ENCODE peak calls at places on chromosome 10, in ten cellular contexts. O is tibial nerve, T is BJ, I is PC-9, X is kidney epithelial cell, A is psoas muscle, H is lower lobe of right lung, V is fibroblast of lung, R is cardiac muscle cell, G is astrocyte. K is an unnamed sample. For H3K36me3, the result is how much of the 10 kb centered on the place peaks cover.

GRCh38 chr10:71971311-71971731 is 7.1 kb downstream of the CHST3 start:
- DNase-seq in O (no peak), T (no peak), G (no peak), H (no peak), A (no peak), V (no peak), X (no peak), R (no peak), I (no peak), K (no peak)

GRCh38 chr10:96740579-96741281 is 20.4 kb upstream of the PIK3AP1 start:
- DNase-seq in X (no peak), R (no peak), I (no peak), G (no peak), V (no peak), O (peak), A (peak), H (peak), T (no peak), K (peak)

GRCh38 chr10:102643346-102644065 is 773 bp upstream of the TRIM8 start:
- DNase-seq in G (peak), I (peak), V (peak), T (no peak), A (peak), X (no peak), R (peak), O (no peak), H (peak), K (peak)

GRCh38 chr10:131204406-131205152 is 106.9 kb downstream of the TCERG1L start:
- DNase-seq in V (no peak), T (no peak), A (no peak), R (no peak), G (no peak), X (no peak), O (no peak), H (no peak), I (no peak), K (no peak)

GRCh38 chr10:16902606-16903005 is 85.4 kb upstream of the RSU1 start:
- DNase-seq in X (no peak), O (no peak), G (no peak), T (no peak), R (no peak), A (no peak), I (no peak), H (no peak), V (no peak), K (no peak)

GRCh38 chr10:63603709-63604445 is 82.7 kb downstream of the REEP3 start:
- DNase-seq in I (no peak), X (no peak), O (no peak), H (no peak), R (no peak), A (no peak), T (no peak), V (peak), G (peak), K (no peak)

GRCh38 chr10:103192089-103192450 is 1.0 kb downstream of the NT5C2 start:
- DNase-seq in O (no peak), X (no peak), I (no peak), H (no peak), A (no peak), V (peak), G (no peak), T (no peak), R (no peak), K (no peak)

GRCh38 chr10:32787690-32788284 is 170.2 kb downstream of the ITGB1 start:
- DNase-seq in X (no peak), V (no peak), O (no peak), T (no peak), R (no peak), H (no peak), I (no peak), A (no peak), G (no peak), K (no peak)

GRCh38 chr10:128035557-128035973 is 90.7 kb downstream of the MKI67 start:
- DNase-seq in T (no peak), R (peak), A (peak), O (no peak), H (peak), V (peak), I (no peak), X (no peak), G (no peak), K (no peak)

GRCh38 chr10:4108693-4109092 is 323.7 kb upstream of the KLF6 start:
- DNase-seq in H (no peak), X (no peak), R (no peak), G (no peak), V (no peak), O (no peak), I (no peak), A (no peak), T (no peak), K (no peak)

GRCh38 chr10:132296671-132297443 is 10.9 kb downstream of the STK32C start:
- DNase-seq in G (no peak), H (no peak), R (no peak), T (no peak), X (no peak), A (no peak), O (no peak), V (no peak), I (no peak), K (peak)

GRCh38 chr10:102645388-102645740 is 1.1 kb downstream of the TRIM8 start:
- DNase-seq in G (peak), X (no peak), R (peak), T (no peak), A (peak), V (peak), I (no peak), H (peak), O (peak), K (peak)

GRCh38 chr10:84149854-84150253 is 10.5 kb downstream of the GHITM start:
- DNase-seq in X (no peak), R (no peak), A (no peak), H (no peak), I (no peak), G (no peak), V (no peak), T (no peak), O (no peak), K (no peak)

GRCh38 chr10:132365102-132365501 is 31.9 kb upstream of the PWWP2B start:
- DNase-seq in V (no peak), O (no peak), A (no peak), R (no peak), X (no peak), I (no peak), G (no peak), H (no peak), T (no peak), K (peak)

GRCh38 chr10:58475322-58476277 is 37.1 kb upstream of the BICC1 start:
- DNase-seq in O (no peak), V (peak), X (no peak), A (no peak), T (peak), I (no peak), G (peak), H (no peak), R (no peak), K (no peak)

GRCh38 chr10:119461923-119462322 is 80.6 kb downstream of the RGS10 start:
- DNase-seq in A (no peak), R (no peak), O (no peak), H (no peak), T (no peak), I (peak), V (no peak), G (no peak), X (no peak), K (no peak)

GRCh38 chr10:22849077-22849810 is 78.6 kb upstream of the ARMC3 start:
- DNase-seq in I (no peak), X (no peak), G (peak), V (peak), H (peak), O (peak), A (peak), T (no peak), R (no peak), K (peak)
- H3K4me3 ChIP-seq in I (no peak), X (no peak), G (no peak), V (no peak), H (no peak), O (peak), A (peak), T (no peak), R (no peak), K (no peak)

GRCh38 chr10:87804939-87805569 is 13.0 kb downstream of the ATAD1 start:
- DNase-seq in R (no peak), G (no peak), O (no peak), H (no peak), V (no peak), T (no peak), X (no peak), A (no peak), I (no peak), K (no peak)
- H3K36me3 ChIP-seq in R (under half), G (under half), O (half or more), H (under half), V (under half), T (under half), X (under half), A (under half), I (under half), K (under half)

DNA sequence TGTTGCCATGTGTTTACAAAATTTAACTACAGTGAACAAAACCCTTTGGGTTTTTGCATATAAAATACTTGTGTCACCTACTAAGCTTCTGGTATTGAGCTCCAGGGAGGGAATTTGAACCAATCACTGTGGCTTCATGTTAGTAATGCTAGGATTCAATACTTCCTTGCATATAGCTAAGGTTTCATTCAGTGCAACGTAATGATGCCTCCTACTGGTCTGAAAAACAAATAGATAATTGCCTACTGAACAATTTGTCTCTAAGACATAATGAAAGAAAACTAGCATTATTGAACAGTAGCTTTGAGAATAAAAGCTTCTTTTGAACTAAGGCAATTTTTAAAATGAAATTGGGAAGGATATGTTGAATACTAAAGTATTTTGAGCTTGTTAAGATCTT is 244.4 kb downstream of the ZWINT start:
- DNase-seq in V (no peak), A (no peak), T (no peak), X (no peak), I (no peak), O (no peak), G (no peak), H (no peak), R (peak), K (no peak)
- TF ChIP-seq CTCF in V (no peak), A (no peak), T (no peak), X (peak), I (no peak), O (no peak), G (no peak), H (no peak), R (no peak), K (no peak)

DNA sequence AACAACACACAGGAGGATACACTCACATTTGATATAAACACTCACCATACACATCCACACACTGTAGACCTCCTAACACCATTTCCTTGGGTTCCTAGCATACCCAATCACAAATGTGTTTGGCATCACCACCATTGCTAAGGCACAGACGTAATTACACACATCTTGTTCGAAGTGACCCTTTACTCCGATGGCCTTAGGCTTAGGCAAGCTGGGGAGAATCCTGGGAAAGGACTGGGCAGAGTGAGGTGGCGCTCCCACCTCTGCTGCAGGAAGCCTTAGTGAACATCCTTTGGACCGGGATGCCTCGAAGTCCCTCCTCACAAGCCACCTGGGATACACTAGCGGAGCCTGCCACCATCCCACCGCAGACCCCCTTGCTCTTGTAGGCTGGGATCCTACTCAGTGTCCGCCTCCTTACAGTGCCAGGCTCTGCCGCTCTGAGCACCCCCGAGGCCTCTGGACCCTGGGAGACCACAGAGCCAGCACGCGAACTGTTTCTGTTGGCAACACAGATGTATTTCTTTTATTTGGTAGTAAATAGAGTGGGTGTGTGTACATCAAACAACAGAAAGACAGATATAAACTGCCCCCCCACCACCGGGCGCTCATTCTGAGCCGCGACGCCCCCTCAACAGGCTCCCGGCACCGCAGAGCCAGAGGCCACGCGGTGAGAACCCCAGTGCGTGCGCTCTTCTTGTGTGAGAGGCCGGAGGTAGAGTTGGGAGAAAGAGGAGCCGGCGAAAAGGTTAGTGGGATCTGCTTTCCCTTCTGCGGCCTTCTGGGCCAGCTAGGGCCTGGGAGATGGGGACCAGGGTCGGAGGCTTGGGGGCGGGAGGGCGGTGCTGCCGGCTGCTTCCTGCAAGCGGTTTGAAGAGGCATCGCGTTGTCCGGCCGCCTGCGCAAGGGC is 5.9 kb upstream of the HMX2 start:
- DNase-seq in T (no peak), H (no peak), R (no peak), V (no peak), X (no peak), I (no peak), A (no peak), G (no peak), O (no peak), K (peak)
- H3K4me3 ChIP-seq in T (no peak), H (no peak), R (no peak), V (no peak), X (no peak), I (no peak), A (no peak), G (no peak), O (no peak), K (no peak)